ENCODE peak calls at places on chromosomes 4 and X, in ten cellular contexts. One of them, this sample, is unnamed.

GRCh38 chr4:8727131-8727530 is 134.6 kb downstream of the CPZ start:
- DNase-seq in hepatocyte: no peak
- DNase-seq in Calu3: no peak
- DNase-seq in GM23338: no peak
- DNase-seq in activated CD8-positive, alpha-beta T cell treated with anti-CD3 and anti-CD28 coated beads for 36 hours: no peak
- DNase-seq in fibroblast of the aortic adventitia: no peak
- DNase-seq in ovary: peak; percentile 1
- DNase-seq in astrocyte of the spinal cord: no peak
- DNase-seq in neural progenitor cell: no peak
- DNase-seq in BJ: no peak
- DNase-seq in this sample: no peak

GRCh38 chr4:108881190-108881589 is 118.3 kb upstream of the ETNPPL start:
- DNase-seq in activated CD8-positive, alpha-beta T cell treated with anti-CD3 and anti-CD28 coated beads for 36 hours: no peak
- DNase-seq in neural progenitor cell: peak; percentile 28
- DNase-seq in Calu3: no peak
- DNase-seq in hepatocyte: no peak
- DNase-seq in astrocyte of the spinal cord: peak; percentile 69
- DNase-seq in GM23338: no peak
- DNase-seq in ovary: no peak
- DNase-seq in BJ: no peak
- DNase-seq in fibroblast of the aortic adventitia: peak; percentile 58
- DNase-seq in this sample: no peak

GRCh38 chr4:53905281-53905934 is 159.0 kb downstream of the CHIC2 start:
- DNase-seq in neural progenitor cell: no peak
- DNase-seq in BJ: no peak
- DNase-seq in activated CD8-positive, alpha-beta T cell treated with anti-CD3 and anti-CD28 coated beads for 36 hours: no peak
- DNase-seq in ovary: no peak
- DNase-seq in Calu3: no peak
- DNase-seq in fibroblast of the aortic adventitia: peak; percentile 73
- DNase-seq in GM23338: no peak
- DNase-seq in hepatocyte: peak; percentile 18
- DNase-seq in astrocyte of the spinal cord: no peak
- DNase-seq in this sample: no peak

GRCh38 chr4:173257732-173258717 is 76.1 kb downstream of the HMGB2 start:
- DNase-seq in fibroblast of the aortic adventitia: peak; percentile 80
- DNase-seq in astrocyte of the spinal cord: peak; percentile 74
- DNase-seq in BJ: no peak
- DNase-seq in Calu3: peak; percentile 63
- DNase-seq in ovary: peak; percentile 52
- DNase-seq in hepatocyte: peak; percentile 75
- DNase-seq in neural progenitor cell: peak; percentile 81
- DNase-seq in GM23338: peak; percentile 90
- DNase-seq in activated CD8-positive, alpha-beta T cell treated with anti-CD3 and anti-CD28 coated beads for 36 hours: peak; percentile 77
- DNase-seq in this sample: peak; percentile 41

GRCh38 chr4:38069271-38069760 is 109.1 kb downstream of the PTTG2 start:
- DNase-seq in hepatocyte: peak; percentile 86
- DNase-seq in neural progenitor cell: peak; percentile 74
- DNase-seq in astrocyte of the spinal cord: peak; percentile 31
- DNase-seq in BJ: no peak
- DNase-seq in fibroblast of the aortic adventitia: peak; percentile 94
- DNase-seq in GM23338: peak; percentile 87
- DNase-seq in Calu3: peak; percentile 64
- DNase-seq in ovary: peak; percentile 78
- DNase-seq in activated CD8-positive, alpha-beta T cell treated with anti-CD3 and anti-CD28 coated beads for 36 hours: peak; percentile 26
- DNase-seq in this sample: peak; percentile 49

GRCh38 chr4:109879081-109879480 is 31.2 kb downstream of the LRIT3 start:
- DNase-seq in astrocyte of the spinal cord: no peak
- DNase-seq in fibroblast of the aortic adventitia: no peak
- DNase-seq in Calu3: no peak
- DNase-seq in activated CD8-positive, alpha-beta T cell treated with anti-CD3 and anti-CD28 coated beads for 36 hours: no peak
- DNase-seq in GM23338: no peak
- DNase-seq in neural progenitor cell: no peak
- DNase-seq in hepatocyte: no peak
- DNase-seq in BJ: no peak
- DNase-seq in ovary: no peak
- DNase-seq in this sample: no peak

GRCh38 chr4:90061881-90062280 is 65.3 kb upstream of the CCSER1 start:
- DNase-seq in astrocyte of the spinal cord: no peak
- DNase-seq in hepatocyte: no peak
- DNase-seq in GM23338: no peak
- DNase-seq in BJ: no peak
- DNase-seq in Calu3: no peak
- DNase-seq in neural progenitor cell: no peak
- DNase-seq in activated CD8-positive, alpha-beta T cell treated with anti-CD3 and anti-CD28 coated beads for 36 hours: no peak
- DNase-seq in fibroblast of the aortic adventitia: no peak
- DNase-seq in ovary: no peak
- DNase-seq in this sample: no peak

GRCh38 chr4:25252230-25253071 is 18.6 kb downstream of the PI4K2B start:
- DNase-seq in astrocyte of the spinal cord: no peak
- DNase-seq in ovary: no peak
- DNase-seq in BJ: no peak
- DNase-seq in hepatocyte: no peak
- DNase-seq in activated CD8-positive, alpha-beta T cell treated with anti-CD3 and anti-CD28 coated beads for 36 hours: no peak
- DNase-seq in neural progenitor cell: no peak
- DNase-seq in GM23338: no peak
- DNase-seq in Calu3: no peak
- DNase-seq in fibroblast of the aortic adventitia: no peak
- DNase-seq in this sample: no peak

GRCh38 chr4:144591401-144591800 is 54.6 kb upstream of the HHIP start:
- DNase-seq in Calu3: peak; percentile 53
- DNase-seq in astrocyte of the spinal cord: peak; percentile 87
- DNase-seq in hepatocyte: peak; percentile 58
- DNase-seq in neural progenitor cell: no peak
- DNase-seq in activated CD8-positive, alpha-beta T cell treated with anti-CD3 and anti-CD28 coated beads for 36 hours: no peak
- DNase-seq in fibroblast of the aortic adventitia: peak; percentile 87
- DNase-seq in BJ: no peak
- DNase-seq in ovary: no peak
- DNase-seq in GM23338: no peak
- DNase-seq in this sample: no peak

GRCh38 chr4:111605111-111605510 is 540.1 kb upstream of the FAM241A start:
- DNase-seq in activated CD8-positive, alpha-beta T cell treated with anti-CD3 and anti-CD28 coated beads for 36 hours: no peak
- DNase-seq in astrocyte of the spinal cord: no peak
- DNase-seq in hepatocyte: no peak
- DNase-seq in BJ: no peak
- DNase-seq in ovary: no peak
- DNase-seq in fibroblast of the aortic adventitia: no peak
- DNase-seq in neural progenitor cell: no peak
- DNase-seq in GM23338: no peak
- DNase-seq in Calu3: no peak
- DNase-seq in this sample: no peak

GRCh38 chr4:133565379-133565778 is 416.3 kb downstream of the PCDH10 start:
- DNase-seq in Calu3: no peak
- DNase-seq in ovary: no peak
- DNase-seq in fibroblast of the aortic adventitia: peak; percentile 2
- DNase-seq in activated CD8-positive, alpha-beta T cell treated with anti-CD3 and anti-CD28 coated beads for 36 hours: no peak
- DNase-seq in neural progenitor cell: no peak
- DNase-seq in hepatocyte: peak; percentile 33
- DNase-seq in BJ: no peak
- DNase-seq in astrocyte of the spinal cord: peak; percentile 86
- DNase-seq in GM23338: no peak
- DNase-seq in this sample: no peak

GRCh38 chr4:73603307-73603710 is 16.9 kb downstream of the RASSF6 start:
- DNase-seq in Calu3: peak; percentile 46
- DNase-seq in fibroblast of the aortic adventitia: peak; percentile 85
- DNase-seq in BJ: no peak
- DNase-seq in activated CD8-positive, alpha-beta T cell treated with anti-CD3 and anti-CD28 coated beads for 36 hours: no peak
- DNase-seq in astrocyte of the spinal cord: peak; percentile 86
- DNase-seq in neural progenitor cell: no peak
- DNase-seq in ovary: no peak
- DNase-seq in GM23338: no peak
- DNase-seq in hepatocyte: peak; percentile 76
- DNase-seq in this sample: peak; percentile 25

GRCh38 chrX:2690856-2691542 is at the start of gene CD99:
- DNase-seq in GM23338: peak; percentile 84
- DNase-seq in hepatocyte: peak; percentile 97
- DNase-seq in neural progenitor cell: peak; percentile 86
- DNase-seq in Calu3: peak; percentile 76
- DNase-seq in ovary: peak; percentile 91
- DNase-seq in activated CD8-positive, alpha-beta T cell treated with anti-CD3 and anti-CD28 coated beads for 36 hours: peak; percentile 88
- DNase-seq in BJ: no peak
- DNase-seq in fibroblast of the aortic adventitia: peak; percentile 82
- DNase-seq in astrocyte of the spinal cord: peak; percentile 90
- DNase-seq in this sample: peak; percentile 94

GRCh38 chr4:91502365-91502764 is 801.4 kb upstream of the GRID2 start:
- DNase-seq in ovary: no peak
- DNase-seq in GM23338: peak; percentile 78
- DNase-seq in fibroblast of the aortic adventitia: no peak
- DNase-seq in Calu3: peak; percentile 19
- DNase-seq in activated CD8-positive, alpha-beta T cell treated with anti-CD3 and anti-CD28 coated beads for 36 hours: no peak
- DNase-seq in astrocyte of the spinal cord: peak; percentile 8
- DNase-seq in neural progenitor cell: peak; percentile 44
- DNase-seq in BJ: no peak
- DNase-seq in hepatocyte: peak; percentile 12
- DNase-seq in this sample: no peak

GRCh38 chr4:184617611-184618196 is 31.5 kb downstream of the CASP3 start:
- DNase-seq in neural progenitor cell: no peak
- DNase-seq in GM23338: peak; percentile 81
- DNase-seq in activated CD8-positive, alpha-beta T cell treated with anti-CD3 and anti-CD28 coated beads for 36 hours: no peak
- DNase-seq in astrocyte of the spinal cord: no peak
- DNase-seq in fibroblast of the aortic adventitia: peak; percentile 84
- DNase-seq in ovary: no peak
- DNase-seq in hepatocyte: no peak
- DNase-seq in Calu3: peak; percentile 2
- DNase-seq in BJ: no peak
- DNase-seq in this sample: no peak

GRCh38 chrX:134985479-134985878 is 5.3 kb upstream of the SMIM10 start:
- DNase-seq in GM23338: no peak
- DNase-seq in Calu3: no peak
- DNase-seq in BJ: no peak
- DNase-seq in neural progenitor cell: no peak
- DNase-seq in activated CD8-positive, alpha-beta T cell treated with anti-CD3 and anti-CD28 coated beads for 36 hours: no peak
- DNase-seq in astrocyte of the spinal cord: no peak
- DNase-seq in fibroblast of the aortic adventitia: no peak
- DNase-seq in hepatocyte: no peak
- DNase-seq in ovary: no peak
- DNase-seq in this sample: no peak

GRCh38 chr4:88456757-88457306 is at the start of gene HERC5:
- DNase-seq in ovary: peak; percentile 93
- DNase-seq in fibroblast of the aortic adventitia: peak; percentile 86
- DNase-seq in BJ: peak; percentile 51
- DNase-seq in astrocyte of the spinal cord: peak; percentile 88
- DNase-seq in Calu3: peak; percentile 88
- DNase-seq in hepatocyte: peak; percentile 93
- DNase-seq in neural progenitor cell: peak; percentile 93
- DNase-seq in GM23338: peak; percentile 95
- DNase-seq in activated CD8-positive, alpha-beta T cell treated with anti-CD3 and anti-CD28 coated beads for 36 hours: peak; percentile 93
- DNase-seq in this sample: peak; percentile 97
- TF ChIP-seq CTCF in ovary: peak; percentile 83
- TF ChIP-seq CTCF in fibroblast of the aortic adventitia: peak; percentile 68
- TF ChIP-seq CTCF in BJ: peak; percentile 74
- TF ChIP-seq CTCF in astrocyte of the spinal cord: peak; percentile 74
- TF ChIP-seq CTCF in Calu3: peak; percentile 35
- TF ChIP-seq CTCF in hepatocyte: peak; percentile 87
- TF ChIP-seq CTCF in neural progenitor cell: peak; percentile 72
- TF ChIP-seq CTCF in GM23338: peak; percentile 89
- TF ChIP-seq CTCF in activated CD8-positive, alpha-beta T cell treated with anti-CD3 and anti-CD28 coated beads for 36 hours: no peak
- TF ChIP-seq CTCF in this sample: peak; percentile 42

DNA sequence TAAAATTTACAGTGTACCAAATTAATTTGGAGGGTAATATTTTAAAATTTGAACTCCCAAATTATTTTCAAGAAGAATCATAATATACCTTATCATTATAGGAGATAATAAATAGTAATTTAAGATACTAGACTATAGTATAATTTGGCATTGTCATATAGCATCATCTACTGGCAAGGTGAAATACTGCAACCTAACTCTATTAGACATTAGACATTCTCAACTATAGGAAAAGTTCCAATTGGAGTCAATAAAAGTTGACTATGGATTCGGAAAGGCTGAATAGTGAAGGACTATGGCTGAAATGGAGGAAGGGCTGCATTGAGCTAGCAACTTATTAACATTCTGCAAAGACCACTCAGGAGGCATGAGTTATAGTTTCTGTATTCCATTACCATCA is 113.0 kb downstream of the PRDM5 start:
- DNase-seq in neural progenitor cell: no peak
- DNase-seq in BJ: no peak
- DNase-seq in hepatocyte: no peak
- DNase-seq in ovary: no peak
- DNase-seq in astrocyte of the spinal cord: no peak
- DNase-seq in GM23338: no peak
- DNase-seq in activated CD8-positive, alpha-beta T cell treated with anti-CD3 and anti-CD28 coated beads for 36 hours: no peak
- DNase-seq in fibroblast of the aortic adventitia: no peak
- DNase-seq in Calu3: no peak
- DNase-seq in this sample: no peak
- TF ChIP-seq CTCF in neural progenitor cell: peak; percentile 38
- TF ChIP-seq CTCF in BJ: no peak
- TF ChIP-seq CTCF in hepatocyte: peak; percentile 19
- TF ChIP-seq CTCF in ovary: no peak
- TF ChIP-seq CTCF in astrocyte of the spinal cord: peak; percentile 24
- TF ChIP-seq CTCF in GM23338: no peak
- TF ChIP-seq CTCF in activated CD8-positive, alpha-beta T cell treated with anti-CD3 and anti-CD28 coated beads for 36 hours: peak; percentile 47
- TF ChIP-seq CTCF in fibroblast of the aortic adventitia: peak; percentile 41
- TF ChIP-seq CTCF in Calu3: no peak
- TF ChIP-seq CTCF in this sample: no peak

DNA sequence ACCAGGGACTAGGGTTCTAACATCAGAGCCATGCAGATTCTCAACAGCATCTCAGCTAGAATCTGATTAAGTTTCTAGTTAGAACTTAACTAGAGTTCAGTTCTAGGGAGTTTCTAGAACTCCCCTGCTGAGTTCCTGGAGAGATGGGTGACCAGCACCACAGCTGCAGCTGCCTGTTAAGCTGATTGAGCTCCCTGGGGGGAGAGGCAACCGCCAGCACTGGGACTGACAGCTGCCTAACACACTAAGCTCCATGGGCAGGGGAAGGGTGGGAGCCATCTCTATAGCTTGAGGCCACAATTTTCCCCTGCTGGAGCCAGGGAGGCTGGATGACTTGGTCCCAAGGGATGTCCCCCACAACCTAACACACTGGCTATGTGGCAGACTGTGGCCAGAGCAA is 84.2 kb downstream of the CHIC1 start:
- DNase-seq in BJ: no peak
- DNase-seq in astrocyte of the spinal cord: no peak
- DNase-seq in fibroblast of the aortic adventitia: no peak
- DNase-seq in hepatocyte: no peak
- DNase-seq in GM23338: no peak
- DNase-seq in activated CD8-positive, alpha-beta T cell treated with anti-CD3 and anti-CD28 coated beads for 36 hours: no peak
- DNase-seq in Calu3: no peak
- DNase-seq in neural progenitor cell: no peak
- DNase-seq in ovary: no peak
- DNase-seq in this sample: no peak
- TF ChIP-seq CTCF in BJ: no peak
- TF ChIP-seq CTCF in astrocyte of the spinal cord: no peak
- TF ChIP-seq CTCF in fibroblast of the aortic adventitia: no peak
- TF ChIP-seq CTCF in hepatocyte: no peak
- TF ChIP-seq CTCF in GM23338: no peak
- TF ChIP-seq CTCF in activated CD8-positive, alpha-beta T cell treated with anti-CD3 and anti-CD28 coated beads for 36 hours: no peak
- TF ChIP-seq CTCF in Calu3: no peak
- TF ChIP-seq CTCF in neural progenitor cell: no peak
- TF ChIP-seq CTCF in ovary: no peak
- TF ChIP-seq CTCF in this sample: no peak

DNA sequence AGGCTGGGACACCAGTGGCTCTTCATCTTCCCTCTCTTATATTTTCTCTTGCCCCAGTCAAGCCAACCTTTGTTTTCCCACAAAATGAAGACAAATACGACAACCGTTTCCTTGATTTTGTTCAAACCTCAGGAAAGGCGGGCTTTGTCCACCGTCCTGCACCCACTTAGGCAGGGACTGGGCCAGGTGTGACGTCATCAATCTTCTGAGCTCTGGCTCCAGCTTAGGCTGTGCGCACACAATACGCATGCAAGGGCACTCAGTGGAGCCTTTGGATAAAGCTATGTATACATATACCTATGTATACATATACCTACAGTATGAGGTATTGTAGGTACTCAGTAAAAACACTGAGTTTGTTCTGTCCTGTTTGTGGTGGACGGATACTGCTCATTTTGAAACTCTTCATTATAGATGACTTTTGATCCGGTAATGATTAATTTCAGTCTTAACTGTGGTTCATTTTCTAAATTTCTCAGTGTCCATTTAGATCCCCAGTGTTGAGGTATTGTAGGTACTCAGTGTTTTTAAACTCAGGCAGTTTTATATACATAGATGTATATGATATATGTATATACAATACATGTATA is 194.9 kb downstream of the MGST2 start:
- DNase-seq in neural progenitor cell: no peak
- DNase-seq in ovary: no peak
- DNase-seq in activated CD8-positive, alpha-beta T cell treated with anti-CD3 and anti-CD28 coated beads for 36 hours: no peak
- DNase-seq in Calu3: no peak
- DNase-seq in BJ: no peak
- DNase-seq in GM23338: no peak
- DNase-seq in astrocyte of the spinal cord: no peak
- DNase-seq in hepatocyte: no peak
- DNase-seq in fibroblast of the aortic adventitia: no peak
- DNase-seq in this sample: peak; percentile 25
- TF ChIP-seq CTCF in neural progenitor cell: no peak
- TF ChIP-seq CTCF in ovary: no peak
- TF ChIP-seq CTCF in activated CD8-positive, alpha-beta T cell treated with anti-CD3 and anti-CD28 coated beads for 36 hours: no peak
- TF ChIP-seq CTCF in Calu3: no peak
- TF ChIP-seq CTCF in BJ: no peak
- TF ChIP-seq CTCF in GM23338: no peak
- TF ChIP-seq CTCF in astrocyte of the spinal cord: no peak
- TF ChIP-seq CTCF in hepatocyte: no peak
- TF ChIP-seq CTCF in fibroblast of the aortic adventitia: no peak
- TF ChIP-seq CTCF in this sample: no peak